ENCODE peak calls at places on chromosomes 4 and X, in eight cellular contexts. Z, F, S, H, P, Q, V and N are unnamed samples.

GRCh38 chrX:150229030-150229429 is 134.1 kb upstream of the MAMLD1 start:
- DNase-seq in H (peak), P (no peak), Z (no peak), S (no peak), F (no peak), V (no peak), Q (no peak), N (no peak)

GRCh38 chr4:1116837-1117236 is 3.5 kb upstream of the RNF212 start:
- DNase-seq in V (peak), P (no peak), F (no peak), Q (no peak), H (peak), S (no peak), Z (no peak), N (no peak)

GRCh38 chr4:74038161-74039064 is at the start of gene CXCL3:
- DNase-seq in V (no peak), F (peak), P (no peak), S (peak), Z (peak), Q (peak), H (no peak), N (peak)

GRCh38 chr4:62901101-62901500 is 1508.1 kb downstream of the TECRL start:
- DNase-seq in Q (no peak), V (no peak), F (no peak), P (no peak), S (no peak), H (no peak), Z (no peak), N (no peak)

GRCh38 chr4:84681488-84682274 is 98.8 kb downstream of the CDS1 start:
- DNase-seq in Z (no peak), S (no peak), V (peak), F (no peak), H (no peak), Q (no peak), P (no peak), N (no peak)

GRCh38 chrX:136954930-136955329 is 74.4 kb upstream of the RBMX start:
- DNase-seq in H (no peak), F (no peak), S (no peak), P (peak), Z (no peak), Q (no peak), V (peak), N (no peak)

GRCh38 chr4:182620111-182620980 is 296.8 kb downstream of the DCTD start:
- DNase-seq in S (no peak), F (no peak), V (no peak), P (no peak), Z (no peak), Q (no peak), H (no peak), N (no peak)

GRCh38 chr4:149158852-149159251 is 656.8 kb downstream of the IQCM start:
- DNase-seq in Q (no peak), H (no peak), S (no peak), V (peak), F (no peak), P (no peak), Z (no peak), N (no peak)

GRCh38 chr4:182400754-182401153 is 157.6 kb downstream of the TENM3 start:
- DNase-seq in P (no peak), H (peak), Z (no peak), S (no peak), F (no peak), Q (no peak), V (no peak), N (no peak)

GRCh38 chr4:98617358-98618047 is 40.9 kb downstream of the TSPAN5 start:
- DNase-seq in V (no peak), F (no peak), S (no peak), Q (no peak), Z (no peak), H (peak), P (no peak), N (no peak)

GRCh38 chr4:141389649-141390048 is 169.0 kb downstream of the ZNF330 start:
- DNase-seq in F (no peak), Z (no peak), Q (no peak), H (no peak), V (peak), S (no peak), P (no peak), N (no peak)

GRCh38 chr4:2354127-2354526 is 64.3 kb downstream of the ZFYVE28 start:
- DNase-seq in Q (no peak), F (no peak), S (no peak), V (no peak), Z (no peak), H (no peak), P (no peak), N (no peak)

GRCh38 chr4:8848507-8849265 is 23.0 kb downstream of the HMX1 start:
- DNase-seq in Q (peak), P (no peak), S (peak), F (no peak), H (no peak), V (no peak), Z (no peak), N (no peak)

GRCh38 chrX:15497865-15498264 is 2.7 kb upstream of the BMX start:
- DNase-seq in P (peak), Z (peak), H (no peak), F (no peak), S (no peak), Q (no peak), V (no peak), N (peak)

DNA sequence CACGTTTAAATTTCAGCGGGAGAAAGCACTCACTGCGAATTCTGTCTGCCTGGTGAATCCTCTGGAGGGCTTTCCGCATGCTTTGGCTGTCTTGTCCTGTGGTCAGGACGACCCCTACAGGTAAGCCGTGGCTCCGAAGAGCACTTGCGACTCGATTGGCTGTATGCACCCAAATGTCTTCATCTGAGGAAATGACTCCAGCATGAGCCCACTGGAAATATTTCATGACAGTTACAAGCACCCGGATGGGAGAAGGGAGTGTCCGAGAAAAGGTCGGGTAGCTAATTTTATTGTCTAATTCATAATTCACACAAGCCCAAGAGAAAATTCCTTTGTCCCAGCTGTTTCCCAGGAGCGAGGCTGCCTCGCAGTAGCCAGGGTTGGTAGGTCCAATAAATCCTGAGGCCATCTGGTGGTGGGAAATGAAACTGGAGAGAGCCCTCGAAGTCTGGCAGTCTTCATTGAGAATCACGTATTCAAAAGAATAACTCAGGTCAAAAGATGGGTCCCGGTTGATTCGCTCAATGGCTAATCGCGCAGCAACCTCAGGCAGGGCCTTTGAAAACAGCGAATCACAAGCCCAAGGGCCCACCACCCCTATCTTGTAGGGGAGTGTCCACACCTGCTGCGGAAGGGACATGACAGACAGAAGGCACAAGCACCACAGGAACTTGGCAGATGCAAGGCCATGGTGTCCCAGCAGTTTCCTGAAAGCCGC is 6.6 kb downstream of the GUCY2F start:
- DNase-seq in F (no peak), Z (peak), H (no peak), P (peak), Q (peak), S (peak), V (peak), N (peak)
- TF ChIP-seq CTCF in F (peak), Z (peak), H (no peak), P (peak), Q (peak), S (peak), V (peak), N (peak)

DNA sequence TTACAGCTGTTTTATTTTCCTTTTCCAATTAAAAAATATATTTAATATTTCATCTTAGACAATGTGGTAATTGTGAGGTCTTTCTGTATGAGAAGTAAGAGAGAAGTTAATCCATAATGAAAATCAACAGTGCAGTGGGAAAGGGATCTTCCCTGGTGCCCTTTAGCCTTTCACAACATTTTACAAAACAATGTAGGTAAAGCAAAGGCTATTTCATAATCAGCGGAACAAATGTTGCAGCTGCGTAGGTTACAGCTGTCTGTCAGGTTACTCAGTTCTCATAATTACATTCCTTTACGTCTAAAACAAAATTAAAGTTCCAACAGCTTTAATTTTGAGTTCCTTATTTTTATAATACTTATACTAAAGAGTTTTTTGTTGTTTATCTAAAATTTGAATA is 22.8 kb upstream of the VCX3A start:
- DNase-seq in Q (no peak), H (no peak), S (no peak), P (no peak), V (no peak), F (no peak), Z (no peak), N (no peak)
- H3K4me3 ChIP-seq in Q (no peak), H (no peak), S (no peak), P (no peak), V (no peak), F (no peak), Z (no peak), N (no peak)

GRCh38 chrX:126770179-126770578 is 49.4 kb upstream of the PRR32 start:
- DNase-seq in P (no peak), S (no peak), Z (peak), V (no peak), H (no peak), Q (no peak), F (no peak), N (peak)
- TF ChIP-seq CTCF in P (peak), S (peak), Z (peak), V (peak), H (peak), Q (peak), F (peak), N (peak)

DNA sequence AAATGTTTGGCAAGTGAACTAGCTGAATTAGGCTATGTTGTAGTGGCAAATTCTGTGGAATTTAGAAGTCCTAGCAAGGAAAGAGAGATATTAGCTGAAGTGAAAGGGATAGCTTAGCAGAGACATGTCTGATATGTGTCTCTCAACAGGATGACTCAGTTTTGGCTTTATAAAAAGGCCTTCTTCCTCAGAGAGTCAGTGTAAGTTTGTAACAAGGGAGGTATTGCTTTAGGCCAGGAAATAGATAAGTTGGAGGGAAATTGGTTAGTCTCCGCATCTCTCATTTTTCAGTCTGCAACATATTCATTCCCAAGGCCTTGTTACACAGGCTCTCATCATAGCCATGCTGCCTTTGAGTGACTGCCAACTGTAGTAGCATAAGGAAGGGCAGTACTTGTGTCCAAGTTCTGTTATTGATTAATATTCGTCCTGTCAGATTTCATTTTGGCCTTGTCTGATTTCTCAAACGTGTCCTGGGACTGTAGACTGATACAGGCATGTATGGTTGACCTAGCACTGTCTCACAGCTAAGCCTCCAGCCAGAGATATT is 4.0 kb downstream of the TMEM164 start:
- DNase-seq in V (no peak), Z (peak), F (no peak), S (no peak), P (no peak), Q (no peak), H (no peak), N (no peak)
- H3K4me3 ChIP-seq in V (no peak), Z (no peak), F (no peak), S (peak), P (no peak), Q (no peak), H (no peak), N (no peak)

GRCh38 chrX:140091276-140091886 is 126.1 kb upstream of the CXorf66 start:
- DNase-seq in H (no peak), F (no peak), Z (peak), P (no peak), Q (peak), V (no peak), S (peak), N (peak)
- TF ChIP-seq CTCF in H (no peak), F (peak), Z (no peak), P (no peak), Q (no peak), V (no peak), S (no peak), N (no peak)

DNA sequence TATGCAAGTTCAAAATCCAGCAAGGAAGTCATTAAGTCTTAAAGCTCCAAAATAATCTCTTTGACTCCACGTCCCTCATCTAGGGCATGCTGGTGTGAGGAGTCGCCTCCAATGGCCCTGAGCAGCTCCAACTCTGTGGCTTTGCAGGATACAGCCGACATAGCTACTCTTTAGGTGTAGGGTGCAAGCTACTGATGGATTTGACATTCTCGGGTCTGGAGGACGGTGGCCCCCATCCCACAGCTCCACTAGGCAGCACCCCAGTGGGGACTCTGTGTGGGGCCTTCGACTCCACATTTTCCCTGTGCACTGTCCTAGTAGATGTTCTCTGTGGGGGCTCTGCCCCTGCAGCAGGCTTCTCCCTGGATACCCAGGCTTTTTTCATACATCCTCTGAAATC is 333.2 kb upstream of the FGF13 start:
- DNase-seq in Z (no peak), F (no peak), H (no peak), P (no peak), S (no peak), V (no peak), Q (no peak), N (no peak)
- H3K4me3 ChIP-seq in Z (no peak), F (no peak), H (no peak), P (no peak), S (no peak), V (no peak), Q (no peak), N (no peak)